ENCODE peak calls at places on chromosomes 13 and 19, in six cellular contexts. One of them, this sample, is unnamed.

GRCh38 chr13:42574435-42575311 is 721 bp downstream of the TNFSF11 start:
- DNase-seq in AG04450: no peak
- DNase-seq in uterus: no peak
- DNase-seq in IMR-90: no peak
- DNase-seq in fibroblast of mammary gland: no peak
- DNase-seq in MCF 10A: no peak
- DNase-seq in this sample: no peak

GRCh38 chr13:73661066-73661465 is 473.1 kb downstream of the KLF12 start:
- DNase-seq in IMR-90: no peak
- DNase-seq in MCF 10A: no peak
- DNase-seq in AG04450: no peak
- DNase-seq in uterus: no peak
- DNase-seq in fibroblast of mammary gland: no peak
- DNase-seq in this sample: no peak

GRCh38 chr13:113427562-113428468 is 25.5 kb downstream of the ADPRHL1 start:
- DNase-seq in IMR-90: peak; percentile 45
- DNase-seq in AG04450: no peak
- DNase-seq in uterus: no peak
- DNase-seq in MCF 10A: peak; percentile 42
- DNase-seq in fibroblast of mammary gland: peak; percentile 31
- DNase-seq in this sample: peak; percentile 43

GRCh38 chr13:94239135-94239534 is 240.3 kb downstream of the DCT start:
- DNase-seq in uterus: no peak
- DNase-seq in AG04450: peak; percentile 11
- DNase-seq in IMR-90: peak; percentile 87
- DNase-seq in fibroblast of mammary gland: peak; percentile 88
- DNase-seq in MCF 10A: no peak
- DNase-seq in this sample: no peak

GRCh38 chr13:32840840-32841713 is 175.1 kb upstream of the KL start:
- DNase-seq in uterus: no peak
- DNase-seq in IMR-90: no peak
- DNase-seq in fibroblast of mammary gland: no peak
- DNase-seq in MCF 10A: peak; percentile 35
- DNase-seq in AG04450: no peak
- DNase-seq in this sample: no peak

GRCh38 chr13:89571676-89572075 is 1775.8 kb upstream of the MIR17HG start:
- DNase-seq in uterus: no peak
- DNase-seq in IMR-90: no peak
- DNase-seq in fibroblast of mammary gland: no peak
- DNase-seq in MCF 10A: no peak
- DNase-seq in AG04450: no peak
- DNase-seq in this sample: no peak

GRCh38 chr13:40096357-40096911 is 441.0 kb downstream of the COG6 start:
- DNase-seq in AG04450: no peak
- DNase-seq in MCF 10A: no peak
- DNase-seq in fibroblast of mammary gland: no peak
- DNase-seq in uterus: no peak
- DNase-seq in IMR-90: no peak
- DNase-seq in this sample: no peak

GRCh38 chr19:45752639-45753038 is 16.4 kb downstream of the SIX5 start:
- DNase-seq in AG04450: no peak
- DNase-seq in MCF 10A: peak; percentile 74
- DNase-seq in IMR-90: no peak
- DNase-seq in uterus: no peak
- DNase-seq in fibroblast of mammary gland: peak; percentile 95
- DNase-seq in this sample: no peak

GRCh38 chr13:103066079-103066880 is at the start of gene SLC10A2:
- DNase-seq in AG04450: no peak
- DNase-seq in IMR-90: no peak
- DNase-seq in uterus: no peak
- DNase-seq in MCF 10A: no peak
- DNase-seq in fibroblast of mammary gland: no peak
- DNase-seq in this sample: no peak

GRCh38 chr13:111152836-111153235 is 37.7 kb downstream of the ARHGEF7 start:
- DNase-seq in uterus: no peak
- DNase-seq in fibroblast of mammary gland: peak; percentile 24
- DNase-seq in AG04450: no peak
- DNase-seq in MCF 10A: no peak
- DNase-seq in IMR-90: no peak
- DNase-seq in this sample: no peak

GRCh38 chr13:23608704-23609413 is 38.6 kb downstream of the TNFRSF19 start:
- DNase-seq in AG04450: no peak
- DNase-seq in MCF 10A: no peak
- DNase-seq in fibroblast of mammary gland: peak; percentile 32
- DNase-seq in uterus: peak; percentile 62
- DNase-seq in IMR-90: peak; percentile 42
- DNase-seq in this sample: no peak

GRCh38 chr19:44891016-44891882 is at the start of gene TOMM40:
- DNase-seq in IMR-90: peak; percentile 100
- DNase-seq in fibroblast of mammary gland: no peak
- DNase-seq in AG04450: no peak
- DNase-seq in uterus: peak; percentile 100
- DNase-seq in MCF 10A: peak; percentile 100
- DNase-seq in this sample: peak; percentile 99

GRCh38 chr19:55247621-55248099 is 11.2 kb downstream of the PPP6R1 start:
- DNase-seq in MCF 10A: no peak
- DNase-seq in AG04450: no peak
- DNase-seq in uterus: no peak
- DNase-seq in fibroblast of mammary gland: peak; percentile 58
- DNase-seq in IMR-90: no peak
- DNase-seq in this sample: peak; percentile 4

GRCh38 chr13:49786609-49787008 is 5.9 kb downstream of the KPNA3 start:
- DNase-seq in MCF 10A: no peak
- DNase-seq in IMR-90: no peak
- DNase-seq in uterus: no peak
- DNase-seq in fibroblast of mammary gland: no peak
- DNase-seq in AG04450: no peak
- DNase-seq in this sample: no peak

GRCh38 chr13:49792550-49793324 is at the start of gene KPNA3:
- DNase-seq in uterus: peak; percentile 95
- DNase-seq in fibroblast of mammary gland: peak; percentile 93
- DNase-seq in AG04450: peak; percentile 93
- DNase-seq in IMR-90: peak; percentile 96
- DNase-seq in MCF 10A: peak; percentile 96
- DNase-seq in this sample: peak; percentile 88

GRCh38 chr13:49789961-49790360 is 2.5 kb downstream of the KPNA3 start:
- DNase-seq in uterus: no peak
- DNase-seq in IMR-90: no peak
- DNase-seq in MCF 10A: no peak
- DNase-seq in fibroblast of mammary gland: no peak
- DNase-seq in AG04450: no peak
- DNase-seq in this sample: no peak

GRCh38 chr13:49791753-49792549 is 531 bp downstream of the KPNA3 start:
- DNase-seq in MCF 10A: peak; percentile 43
- DNase-seq in IMR-90: peak; percentile 36
- DNase-seq in uterus: peak; percentile 34
- DNase-seq in fibroblast of mammary gland: peak; percentile 28
- DNase-seq in AG04450: no peak
- DNase-seq in this sample: no peak

GRCh38 chr13:49791214-49791752 is 1.2 kb downstream of the KPNA3 start:
- DNase-seq in fibroblast of mammary gland: peak; percentile 46
- DNase-seq in MCF 10A: peak; percentile 47
- DNase-seq in AG04450: no peak
- DNase-seq in uterus: no peak
- DNase-seq in IMR-90: peak; percentile 35
- DNase-seq in this sample: no peak
- TF ChIP-seq CTCF in fibroblast of mammary gland: no peak
- TF ChIP-seq CTCF in MCF 10A: no peak
- TF ChIP-seq CTCF in AG04450: no peak
- TF ChIP-seq CTCF in uterus: no peak
- TF ChIP-seq CTCF in IMR-90: no peak
- TF ChIP-seq CTCF in this sample: peak; percentile 6

GRCh38 chr19:23716792-23717191 is 29.8 kb upstream of the ZNF675 start:
- DNase-seq in uterus: no peak
- DNase-seq in MCF 10A: no peak
- DNase-seq in IMR-90: no peak
- DNase-seq in AG04450: no peak
- DNase-seq in fibroblast of mammary gland: no peak
- DNase-seq in this sample: no peak
- TF ChIP-seq CTCF in uterus: no peak
- TF ChIP-seq CTCF in MCF 10A: no peak
- TF ChIP-seq CTCF in IMR-90: no peak
- TF ChIP-seq CTCF in AG04450: no peak
- TF ChIP-seq CTCF in fibroblast of mammary gland: no peak
- TF ChIP-seq CTCF in this sample: no peak

GRCh38 chr13:29105779-29106178 is 285.6 kb downstream of the MTUS2 start:
- DNase-seq in fibroblast of mammary gland: no peak
- DNase-seq in MCF 10A: peak; percentile 6
- DNase-seq in uterus: no peak
- DNase-seq in IMR-90: no peak
- DNase-seq in AG04450: no peak
- DNase-seq in this sample: no peak
- TF ChIP-seq CTCF in fibroblast of mammary gland: no peak
- TF ChIP-seq CTCF in MCF 10A: no peak
- TF ChIP-seq CTCF in uterus: no peak
- TF ChIP-seq CTCF in IMR-90: no peak
- TF ChIP-seq CTCF in AG04450: no peak
- TF ChIP-seq CTCF in this sample: no peak

DNA sequence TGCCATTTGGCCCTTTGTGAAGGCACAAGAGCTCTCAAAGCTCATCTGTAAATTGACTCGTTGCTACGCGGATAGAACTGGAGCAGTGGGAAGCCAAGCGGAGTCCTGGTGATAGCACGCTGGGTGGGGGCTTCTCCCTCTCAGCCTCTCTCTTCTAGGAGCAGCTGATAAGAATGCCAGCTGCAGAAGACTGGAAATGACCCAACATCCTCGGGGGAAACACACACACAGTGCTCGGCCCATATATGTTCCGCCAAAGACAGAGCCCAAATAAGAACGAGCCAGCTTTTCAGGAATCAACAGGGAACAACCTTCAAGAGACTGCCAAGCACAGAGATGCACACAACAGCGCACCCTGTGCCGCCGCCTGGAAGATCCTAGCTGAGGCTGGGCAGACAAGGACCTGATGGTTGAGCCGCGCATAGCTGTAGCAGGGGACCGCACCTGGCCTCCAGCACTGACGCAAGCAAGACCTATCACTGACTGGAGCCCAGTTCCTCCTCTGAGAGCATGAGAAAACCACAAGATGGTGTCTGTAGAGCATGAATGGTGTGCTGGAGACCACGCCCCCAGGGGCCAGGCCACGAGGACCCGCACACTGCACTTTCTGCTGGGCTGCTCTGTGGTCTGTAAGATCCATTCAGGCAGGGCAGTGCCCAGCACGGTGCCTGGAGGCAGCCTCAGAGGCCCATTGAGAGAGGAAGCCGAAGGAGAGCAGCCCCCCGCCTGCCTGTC is 16.0 kb upstream of the SLC35E1 start:
- DNase-seq in fibroblast of mammary gland: peak; percentile 59
- DNase-seq in IMR-90: peak; percentile 19
- DNase-seq in AG04450: no peak
- DNase-seq in MCF 10A: no peak
- DNase-seq in uterus: no peak
- DNase-seq in this sample: no peak
- TF ChIP-seq CTCF in fibroblast of mammary gland: no peak
- TF ChIP-seq CTCF in IMR-90: no peak
- TF ChIP-seq CTCF in AG04450: no peak
- TF ChIP-seq CTCF in MCF 10A: no peak
- TF ChIP-seq CTCF in uterus: no peak
- TF ChIP-seq CTCF in this sample: no peak

GRCh38 chr13:44436589-44437337 is 63.1 kb downstream of the SERP2 start:
- DNase-seq in AG04450: peak; percentile 85
- DNase-seq in uterus: peak; percentile 98
- DNase-seq in fibroblast of mammary gland: peak; percentile 93
- DNase-seq in MCF 10A: peak; percentile 95
- DNase-seq in IMR-90: peak; percentile 94
- DNase-seq in this sample: peak; percentile 81

GRCh38 chr13:44437356-44438233 is 64.0 kb downstream of the SERP2 start:
- DNase-seq in fibroblast of mammary gland: peak; percentile 67
- DNase-seq in uterus: no peak
- DNase-seq in AG04450: no peak
- DNase-seq in MCF 10A: peak; percentile 61
- DNase-seq in IMR-90: peak; percentile 63
- DNase-seq in this sample: no peak

GRCh38 chr13:44440046-44440608 is 66.5 kb downstream of the SERP2 start:
- DNase-seq in uterus: no peak
- DNase-seq in AG04450: no peak
- DNase-seq in IMR-90: no peak
- DNase-seq in MCF 10A: no peak
- DNase-seq in fibroblast of mammary gland: no peak
- DNase-seq in this sample: no peak

GRCh38 chr13:44439615-44440014 is 66.0 kb downstream of the SERP2 start:
- DNase-seq in AG04450: no peak
- DNase-seq in fibroblast of mammary gland: no peak
- DNase-seq in MCF 10A: no peak
- DNase-seq in uterus: no peak
- DNase-seq in IMR-90: no peak
- DNase-seq in this sample: no peak

GRCh38 chr13:44438234-44438579 is 64.6 kb downstream of the SERP2 start:
- DNase-seq in MCF 10A: no peak
- DNase-seq in fibroblast of mammary gland: no peak
- DNase-seq in AG04450: no peak
- DNase-seq in IMR-90: no peak
- DNase-seq in uterus: no peak
- DNase-seq in this sample: no peak
- TF ChIP-seq CTCF in MCF 10A: no peak
- TF ChIP-seq CTCF in fibroblast of mammary gland: no peak
- TF ChIP-seq CTCF in AG04450: no peak
- TF ChIP-seq CTCF in IMR-90: no peak
- TF ChIP-seq CTCF in uterus: no peak
- TF ChIP-seq CTCF in this sample: no peak